ENCODE peak calls at places on chromosomes 7 and 10, in five cellular contexts. U is mammary epithelial cell; G is CD4-positive, alpha-beta T cell; Y is Panc1; Z is CD8-positive, alpha-beta memory T cell. F is an unnamed sample.

GRCh38 chr7:91351374-91351773 is 87.1 kb downstream of the FZD1 start:
- DNase-seq in Z (no peak), Y (no peak), U (peak; percentile 24), G (no peak), F (no peak)

GRCh38 chr10:91219371-91220193 is 881 bp upstream of the PCGF5 start:
- DNase-seq in U (no peak), Z (no peak), G (no peak), Y (no peak), F (no peak)

GRCh38 chr7:46927131-46927810 is 654.6 kb downstream of the TNS3 start:
- DNase-seq in Y (no peak), U (no peak), G (no peak), Z (no peak), F (no peak)

GRCh38 chr10:86065711-86066251 is 300.8 kb downstream of the GRID1 start:
- DNase-seq in G (no peak), Z (no peak), U (no peak), Y (no peak), F (no peak)

GRCh38 chr10:11245510-11245909 is 227.8 kb downstream of the CELF2 start:
- DNase-seq in U (no peak), Z (no peak), Y (no peak), G (no peak), F (peak; percentile 34)

GRCh38 chr10:11853468-11853867 is 30.3 kb downstream of the PROSER2 start:
- DNase-seq in Z (no peak), U (no peak), Y (no peak), G (no peak), F (no peak)

GRCh38 chr7:28984631-28985030 is 26.5 kb upstream of the TRIL start:
- DNase-seq in U (peak; percentile 56), Z (no peak), Y (no peak), G (no peak), F (no peak)

GRCh38 chr7:8831386-8831785 is 398.0 kb downstream of the NXPH1 start:
- DNase-seq in Y (no peak), Z (no peak), G (no peak), U (no peak), F (no peak)

GRCh38 chr7:28410628-28411578 is 1.4 kb upstream of the CREB5 start:
- DNase-seq in Y (no peak), Z (peak; percentile 6), G (no peak), U (peak; percentile 33), F (no peak)

GRCh38 chr7:136998495-136998894 is 130.0 kb downstream of the CHRM2 start:
- DNase-seq in G (no peak), Y (peak; percentile 80), Z (no peak), U (no peak), F (no peak)

GRCh38 chr10:80477813-80478212 is 23.7 kb downstream of the TSPAN14 start:
- DNase-seq in Y (no peak), U (peak; percentile 98), Z (no peak), G (no peak), F (no peak)
- H3K27ac ChIP-seq in Y (no peak overlapping the region), U (peak overlapping the region; percentile 78), Z (no peak overlapping the region), G (no peak overlapping the region), F (no peak overlapping the region)

GRCh38 chr7:106099539-106099938 is 12.6 kb downstream of the SYPL1 start:
- DNase-seq in Z (no peak), U (no peak), G (no peak), Y (no peak), F (no peak)

GRCh38 chr7:106102387-106102966 is 9.6 kb downstream of the SYPL1 start:
- DNase-seq in Z (no peak), Y (no peak), G (no peak), U (no peak), F (no peak)

GRCh38 chr7:106100863-106101262 is 11.2 kb downstream of the SYPL1 start:
- DNase-seq in Y (no peak), G (no peak), U (no peak), Z (no peak), F (no peak)

GRCh38 chr7:106098889-106099288 is 13.2 kb downstream of the SYPL1 start:
- DNase-seq in Z (no peak), G (no peak), Y (no peak), U (no peak), F (no peak)

GRCh38 chr7:106101726-106102125 is 10.4 kb downstream of the SYPL1 start:
- DNase-seq in U (no peak), Z (no peak), G (no peak), Y (no peak), F (no peak)
- H3K27ac ChIP-seq in U (no peak overlapping the region), Z (no peak overlapping the region), G (no peak overlapping the region), Y (no peak overlapping the region), F (no peak overlapping the region)

GRCh38 chr7:135159359-135160087 is 11.0 kb downstream of the CYREN start:
- DNase-seq in Y (no peak), Z (no peak), G (no peak), U (no peak), F (no peak)
- H3K27ac ChIP-seq in Y (no peak overlapping the region), Z (peak overlapping the region; percentile 74), G (no peak overlapping the region), U (no peak overlapping the region), F (no peak overlapping the region)

GRCh38 chr10:73043766-73044377 is 52.8 kb downstream of the P4HA1 start:
- DNase-seq in U (no peak), Y (no peak), Z (no peak), G (no peak), F (no peak)

GRCh38 chr10:73042130-73042529 is 54.5 kb downstream of the P4HA1 start:
- DNase-seq in G (no peak), U (no peak), Z (no peak), Y (no peak), F (no peak)

GRCh38 chr10:73044378-73045285 is 52.0 kb downstream of the P4HA1 start:
- DNase-seq in U (peak; percentile 91), Y (peak; percentile 73), Z (no peak), G (no peak), F (no peak)

GRCh38 chr10:73039635-73040034 is 57.0 kb downstream of the P4HA1 start:
- DNase-seq in Z (no peak), Y (no peak), U (no peak), G (no peak), F (no peak)

DNA sequence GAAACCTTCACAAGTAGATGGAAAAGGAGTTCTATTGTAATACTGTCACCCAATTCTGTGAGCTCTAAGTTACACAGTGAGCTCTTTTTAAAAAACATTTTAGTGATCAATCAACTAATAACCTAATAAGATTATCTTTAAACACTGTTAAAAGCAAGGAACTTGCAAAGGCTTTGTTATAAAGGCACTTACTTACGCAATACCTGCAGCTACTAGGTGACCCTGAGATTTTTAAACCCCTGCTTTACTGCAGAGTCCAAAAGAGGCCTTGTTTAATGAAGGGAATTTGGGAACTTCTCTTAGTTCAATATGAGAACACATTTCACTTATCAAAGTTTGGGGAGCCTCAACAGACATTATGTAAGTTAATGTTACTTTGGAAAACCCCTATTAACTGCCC is 53.3 kb downstream of the P4HA1 start:
- DNase-seq in G (no peak), Y (no peak), Z (no peak), U (no peak), F (no peak)
- H3K27ac ChIP-seq in G (no peak overlapping the region), Y (no peak overlapping the region), Z (no peak overlapping the region), U (no peak overlapping the region), F (no peak overlapping the region)

GRCh38 chr7:94313926-94314325 is 80.8 kb upstream of the COL1A2 start:
- DNase-seq in Z (no peak), U (no peak), Y (no peak), G (no peak), F (no peak)

GRCh38 chr7:94314526-94314925 is 80.2 kb upstream of the COL1A2 start:
- DNase-seq in G (no peak), U (no peak), Z (no peak), Y (no peak), F (no peak)

GRCh38 chr7:94311545-94311944 is 83.2 kb upstream of the COL1A2 start:
- DNase-seq in Z (no peak), G (no peak), U (no peak), Y (no peak), F (no peak)

DNA sequence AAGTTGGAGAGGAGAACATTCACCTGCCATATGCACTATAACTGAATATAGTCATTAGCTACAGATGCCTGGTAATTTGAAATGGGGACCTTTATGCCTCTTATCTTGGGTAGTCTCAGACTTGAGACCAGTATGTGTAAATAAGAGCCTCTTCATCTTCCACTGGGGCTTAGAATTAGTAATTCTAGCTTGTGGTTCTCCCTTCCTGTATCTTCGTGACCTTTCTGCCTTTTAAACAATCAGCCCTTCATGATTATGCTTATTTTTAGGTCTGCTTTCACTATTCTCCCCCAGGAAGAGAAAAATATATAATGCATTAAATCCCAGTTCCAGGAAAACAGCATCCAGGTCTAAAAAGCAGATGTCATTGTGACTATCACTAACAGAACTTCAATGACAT is 79.7 kb upstream of the COL1A2 start:
- DNase-seq in Y (no peak), U (no peak), Z (no peak), G (no peak), F (no peak)
- H3K27ac ChIP-seq in Y (no peak overlapping the region), U (no peak overlapping the region), Z (no peak overlapping the region), G (no peak overlapping the region), F (no peak overlapping the region)

DNA sequence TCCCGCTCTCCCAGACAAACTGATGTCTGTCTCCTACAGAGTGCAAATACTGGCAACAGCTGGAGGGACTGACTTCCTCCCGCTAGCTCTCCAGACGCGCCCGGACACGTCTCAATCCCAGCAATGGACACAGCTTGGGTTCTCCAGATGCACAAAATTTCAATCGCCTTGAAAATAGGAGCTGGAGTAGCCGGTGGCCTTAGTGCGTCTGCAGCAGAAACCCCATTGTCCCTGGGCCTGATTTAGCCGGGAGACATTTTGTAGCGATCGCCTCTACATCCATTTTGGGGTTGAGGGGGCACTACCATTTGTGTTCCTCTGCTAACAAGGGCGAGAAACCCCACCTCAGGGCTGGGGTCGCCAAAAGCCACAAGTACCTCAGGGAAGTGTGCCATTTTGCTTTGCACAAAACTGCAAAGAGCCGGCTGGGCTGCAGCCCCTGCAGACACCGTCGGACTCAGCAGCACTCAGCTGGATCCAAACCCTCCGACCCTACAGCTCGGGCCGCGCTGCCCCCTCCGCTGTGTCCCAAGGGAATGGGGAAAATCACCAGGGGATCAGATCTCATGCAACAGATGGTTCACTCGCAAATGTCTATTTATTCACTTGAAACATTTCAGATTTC is 5.9 kb downstream of the CPA2 start:
- DNase-seq in G (no peak), Y (no peak), Z (no peak), U (peak; percentile 82), F (no peak)
- H3K27ac ChIP-seq in G (no peak overlapping the region), Y (no peak overlapping the region), Z (no peak overlapping the region), U (peak overlapping the region; percentile 40), F (no peak overlapping the region)

F was measured in CD4-positive, alpha-beta memory T cell.